ENCODE peak calls at places on chromosomes 2 and 18, in eight cellular contexts. One of them, this sample, is unnamed.

GRCh38 chr18:38368246-38368645 is 802.6 kb upstream of the CELF4 start:
- DNase-seq in K562: no peak
- DNase-seq in RCC 7860: no peak
- DNase-seq in hypothalamus: no peak
- DNase-seq in T-helper 1 cell: no peak
- DNase-seq in ovary: no peak
- DNase-seq in cardiac muscle cell: no peak
- DNase-seq in RWPE1: no peak
- DNase-seq in this sample: no peak

GRCh38 chr2:226115832-226116200 is 683.8 kb downstream of the IRS1 start:
- DNase-seq in RCC 7860: no peak
- DNase-seq in hypothalamus: no peak
- DNase-seq in RWPE1: no peak
- DNase-seq in ovary: no peak
- DNase-seq in T-helper 1 cell: no peak
- DNase-seq in K562: no peak
- DNase-seq in cardiac muscle cell: peak
- DNase-seq in this sample: peak

GRCh38 chr18:47557160-47557559 is 305.7 kb upstream of the SKOR2 start:
- DNase-seq in hypothalamus: no peak
- DNase-seq in T-helper 1 cell: no peak
- DNase-seq in ovary: no peak
- DNase-seq in K562: no peak
- DNase-seq in cardiac muscle cell: no peak
- DNase-seq in RWPE1: no peak
- DNase-seq in RCC 7860: no peak
- DNase-seq in this sample: no peak

GRCh38 chr18:59357928-59358327 is 1.1 kb downstream of the LMAN1 start:
- DNase-seq in cardiac muscle cell: peak
- DNase-seq in K562: peak
- DNase-seq in ovary: no peak
- DNase-seq in RCC 7860: peak
- DNase-seq in RWPE1: peak
- DNase-seq in T-helper 1 cell: peak
- DNase-seq in hypothalamus: no peak
- DNase-seq in this sample: peak

GRCh38 chr18:5197461-5197860 is 404 bp upstream of the AKAIN1 start:
- DNase-seq in RCC 7860: no peak
- DNase-seq in cardiac muscle cell: no peak
- DNase-seq in hypothalamus: no peak
- DNase-seq in K562: no peak
- DNase-seq in T-helper 1 cell: no peak
- DNase-seq in ovary: no peak
- DNase-seq in RWPE1: no peak
- DNase-seq in this sample: no peak

GRCh38 chr18:13539050-13539449 is 187.3 kb downstream of the FAM210A start:
- DNase-seq in RWPE1: no peak
- DNase-seq in hypothalamus: no peak
- DNase-seq in T-helper 1 cell: peak
- DNase-seq in cardiac muscle cell: no peak
- DNase-seq in K562: no peak
- DNase-seq in ovary: no peak
- DNase-seq in RCC 7860: no peak
- DNase-seq in this sample: no peak

GRCh38 chr18:2570772-2571199 is 519 bp downstream of the METTL4 start:
- DNase-seq in cardiac muscle cell: peak
- DNase-seq in RCC 7860: peak
- DNase-seq in K562: peak
- DNase-seq in RWPE1: peak
- DNase-seq in ovary: peak
- DNase-seq in hypothalamus: peak
- DNase-seq in T-helper 1 cell: peak
- DNase-seq in this sample: peak

GRCh38 chr2:171365778-171366177 is 68.0 kb downstream of the METTL8 start:
- DNase-seq in hypothalamus: no peak
- DNase-seq in cardiac muscle cell: no peak
- DNase-seq in ovary: no peak
- DNase-seq in RCC 7860: no peak
- DNase-seq in T-helper 1 cell: no peak
- DNase-seq in RWPE1: no peak
- DNase-seq in K562: no peak
- DNase-seq in this sample: no peak

GRCh38 chr2:240916571-240917008 is 10.5 kb downstream of the CROCC2 start:
- DNase-seq in RWPE1: peak
- DNase-seq in cardiac muscle cell: peak
- DNase-seq in hypothalamus: no peak
- DNase-seq in ovary: peak
- DNase-seq in T-helper 1 cell: no peak
- DNase-seq in RCC 7860: no peak
- DNase-seq in K562: no peak
- DNase-seq in this sample: peak

GRCh38 chr2:177670791-177671528 is 278.4 kb downstream of the AGPS start:
- DNase-seq in RWPE1: no peak
- DNase-seq in cardiac muscle cell: no peak
- DNase-seq in ovary: no peak
- DNase-seq in K562: no peak
- DNase-seq in hypothalamus: no peak
- DNase-seq in T-helper 1 cell: peak
- DNase-seq in RCC 7860: no peak
- DNase-seq in this sample: no peak

GRCh38 chr18:10168477-10168876 is 254.7 kb downstream of the VAPA start:
- DNase-seq in cardiac muscle cell: no peak
- DNase-seq in ovary: no peak
- DNase-seq in RCC 7860: no peak
- DNase-seq in RWPE1: no peak
- DNase-seq in T-helper 1 cell: no peak
- DNase-seq in K562: no peak
- DNase-seq in hypothalamus: no peak
- DNase-seq in this sample: no peak

GRCh38 chr2:230268606-230269222 is 43.2 kb downstream of the SP140 start:
- DNase-seq in ovary: no peak
- DNase-seq in RCC 7860: no peak
- DNase-seq in RWPE1: no peak
- DNase-seq in hypothalamus: no peak
- DNase-seq in K562: no peak
- DNase-seq in cardiac muscle cell: peak
- DNase-seq in T-helper 1 cell: peak
- DNase-seq in this sample: peak

GRCh38 chr2:190318931-190319556 is 582 bp downstream of the HIBCH start:
- DNase-seq in RWPE1: peak
- DNase-seq in RCC 7860: no peak
- DNase-seq in cardiac muscle cell: no peak
- DNase-seq in T-helper 1 cell: peak
- DNase-seq in K562: no peak
- DNase-seq in hypothalamus: peak
- DNase-seq in ovary: no peak
- DNase-seq in this sample: no peak

GRCh38 chr2:6301426-6301825 is 564.3 kb downstream of the CMPK2 start:
- DNase-seq in K562: no peak
- DNase-seq in hypothalamus: no peak
- DNase-seq in RWPE1: no peak
- DNase-seq in cardiac muscle cell: no peak
- DNase-seq in ovary: no peak
- DNase-seq in RCC 7860: no peak
- DNase-seq in T-helper 1 cell: no peak
- DNase-seq in this sample: no peak

GRCh38 chr2:41998789-41999470 is 48.9 kb upstream of the PKDCC start:
- DNase-seq in K562: no peak
- DNase-seq in RCC 7860: no peak
- DNase-seq in T-helper 1 cell: no peak
- DNase-seq in hypothalamus: no peak
- DNase-seq in cardiac muscle cell: peak
- DNase-seq in ovary: peak
- DNase-seq in RWPE1: no peak
- DNase-seq in this sample: no peak

GRCh38 chr2:25438793-25439192 is 97.1 kb upstream of the DNMT3A start:
- DNase-seq in RCC 7860: no peak
- DNase-seq in K562: no peak
- DNase-seq in hypothalamus: no peak
- DNase-seq in ovary: no peak
- DNase-seq in RWPE1: no peak
- DNase-seq in cardiac muscle cell: no peak
- DNase-seq in T-helper 1 cell: no peak
- DNase-seq in this sample: no peak

GRCh38 chr18:42339324-42339723 is 384.3 kb downstream of the PIK3C3 start:
- DNase-seq in RWPE1: no peak
- DNase-seq in cardiac muscle cell: no peak
- DNase-seq in T-helper 1 cell: no peak
- DNase-seq in RCC 7860: peak
- DNase-seq in ovary: no peak
- DNase-seq in K562: no peak
- DNase-seq in hypothalamus: no peak
- DNase-seq in this sample: no peak

GRCh38 chr18:9683418-9684396 is 24.4 kb upstream of the RAB31 start:
- DNase-seq in ovary: peak
- DNase-seq in K562: peak
- DNase-seq in RWPE1: peak
- DNase-seq in cardiac muscle cell: peak
- DNase-seq in hypothalamus: no peak
- DNase-seq in RCC 7860: peak
- DNase-seq in T-helper 1 cell: no peak
- DNase-seq in this sample: peak

GRCh38 chr2:138187221-138187620 is 222.9 kb downstream of the HNMT start:
- DNase-seq in cardiac muscle cell: no peak
- DNase-seq in ovary: no peak
- DNase-seq in RCC 7860: no peak
- DNase-seq in K562: no peak
- DNase-seq in T-helper 1 cell: no peak
- DNase-seq in RWPE1: no peak
- DNase-seq in hypothalamus: no peak
- DNase-seq in this sample: no peak

GRCh38 chr2:60883896-60884295 is 2.5 kb downstream of the REL start:
- DNase-seq in K562: no peak
- DNase-seq in ovary: no peak
- DNase-seq in hypothalamus: no peak
- DNase-seq in cardiac muscle cell: no peak
- DNase-seq in RCC 7860: peak
- DNase-seq in RWPE1: no peak
- DNase-seq in T-helper 1 cell: no peak
- DNase-seq in this sample: no peak

GRCh38 chr18:37309861-37310260 is 255.7 kb downstream of the CELF4 start:
- DNase-seq in K562: no peak
- DNase-seq in RWPE1: no peak
- DNase-seq in cardiac muscle cell: no peak
- DNase-seq in hypothalamus: no peak
- DNase-seq in RCC 7860: no peak
- DNase-seq in ovary: no peak
- DNase-seq in T-helper 1 cell: no peak
- DNase-seq in this sample: no peak

GRCh38 chr2:239802101-239802649 is 223.0 kb downstream of the NDUFA10 start:
- DNase-seq in T-helper 1 cell: no peak
- DNase-seq in K562: no peak
- DNase-seq in RWPE1: no peak
- DNase-seq in cardiac muscle cell: no peak
- DNase-seq in hypothalamus: no peak
- DNase-seq in RCC 7860: no peak
- DNase-seq in ovary: peak
- DNase-seq in this sample: no peak

GRCh38 chr2:219277703-219278654 is 1.2 kb upstream of the DNAJB2 start:
- DNase-seq in K562: peak
- DNase-seq in cardiac muscle cell: peak
- DNase-seq in T-helper 1 cell: peak
- DNase-seq in RCC 7860: peak
- DNase-seq in ovary: peak
- DNase-seq in hypothalamus: peak
- DNase-seq in RWPE1: peak
- DNase-seq in this sample: peak

GRCh38 chr2:239305771-239306170 is 95.0 kb downstream of the HDAC4 start:
- DNase-seq in K562: no peak
- DNase-seq in RCC 7860: no peak
- DNase-seq in cardiac muscle cell: no peak
- DNase-seq in T-helper 1 cell: no peak
- DNase-seq in ovary: peak
- DNase-seq in hypothalamus: no peak
- DNase-seq in RWPE1: no peak
- DNase-seq in this sample: no peak

GRCh38 chr2:41899189-41899588 is 148.6 kb upstream of the PKDCC start:
- DNase-seq in RCC 7860: no peak
- DNase-seq in T-helper 1 cell: no peak
- DNase-seq in RWPE1: no peak
- DNase-seq in ovary: no peak
- DNase-seq in K562: no peak
- DNase-seq in hypothalamus: no peak
- DNase-seq in cardiac muscle cell: peak
- DNase-seq in this sample: peak

GRCh38 chr2:8659092-8659734 is 22.6 kb upstream of the ID2 start:
- DNase-seq in RCC 7860: peak
- DNase-seq in K562: no peak
- DNase-seq in hypothalamus: no peak
- DNase-seq in cardiac muscle cell: no peak
- DNase-seq in ovary: no peak
- DNase-seq in T-helper 1 cell: no peak
- DNase-seq in RWPE1: no peak
- DNase-seq in this sample: no peak

GRCh38 chr2:69483024-69483423 is 45.8 kb upstream of the NFU1 start:
- DNase-seq in hypothalamus: no peak
- DNase-seq in cardiac muscle cell: peak
- DNase-seq in RWPE1: no peak
- DNase-seq in RCC 7860: no peak
- DNase-seq in T-helper 1 cell: no peak
- DNase-seq in K562: no peak
- DNase-seq in ovary: no peak
- DNase-seq in this sample: no peak

GRCh38 chr2:63875758-63876710 is 34.3 kb downstream of the UGP2 start:
- DNase-seq in RWPE1: no peak
- DNase-seq in T-helper 1 cell: no peak
- DNase-seq in hypothalamus: no peak
- DNase-seq in RCC 7860: no peak
- DNase-seq in K562: no peak
- DNase-seq in cardiac muscle cell: no peak
- DNase-seq in ovary: no peak
- DNase-seq in this sample: no peak

GRCh38 chr2:147686365-147686764 is 158.5 kb upstream of the ACVR2A start:
- DNase-seq in cardiac muscle cell: no peak
- DNase-seq in RWPE1: no peak
- DNase-seq in K562: no peak
- DNase-seq in T-helper 1 cell: no peak
- DNase-seq in hypothalamus: no peak
- DNase-seq in RCC 7860: no peak
- DNase-seq in ovary: no peak
- DNase-seq in this sample: no peak

GRCh38 chr2:109384308-109385271 is 229.2 kb downstream of the SEPTIN10 start:
- DNase-seq in K562: no peak
- DNase-seq in T-helper 1 cell: no peak
- DNase-seq in RWPE1: no peak
- DNase-seq in hypothalamus: no peak
- DNase-seq in cardiac muscle cell: no peak
- DNase-seq in RCC 7860: no peak
- DNase-seq in ovary: no peak
- DNase-seq in this sample: no peak

GRCh38 chr18:59987102-59987501 is 87.3 kb downstream of the PMAIP1 start:
- DNase-seq in RCC 7860: no peak
- DNase-seq in cardiac muscle cell: no peak
- DNase-seq in K562: no peak
- DNase-seq in RWPE1: no peak
- DNase-seq in hypothalamus: no peak
- DNase-seq in T-helper 1 cell: no peak
- DNase-seq in ovary: no peak
- DNase-seq in this sample: no peak

GRCh38 chr18:23591011-23591410 is 4.7 kb upstream of the NPC1 start:
- DNase-seq in K562: no peak
- DNase-seq in T-helper 1 cell: no peak
- DNase-seq in RWPE1: no peak
- DNase-seq in hypothalamus: no peak
- DNase-seq in ovary: no peak
- DNase-seq in cardiac muscle cell: peak
- DNase-seq in RCC 7860: peak
- DNase-seq in this sample: no peak

GRCh38 chr2:10014418-10015190 is 28.7 kb upstream of the KLF11 start:
- DNase-seq in RCC 7860: no peak
- DNase-seq in RWPE1: peak
- DNase-seq in cardiac muscle cell: no peak
- DNase-seq in K562: no peak
- DNase-seq in T-helper 1 cell: no peak
- DNase-seq in hypothalamus: no peak
- DNase-seq in ovary: no peak
- DNase-seq in this sample: no peak